ENCODE peak calls at places on chromosome 3, in seven cellular contexts. One of them, this sample, is unnamed.

GRCh38 chr3:172305552-172305951 is 142.7 kb downstream of the GHSR start:
- DNase-seq in psoas muscle: no peak
- DNase-seq in lower lobe of right lung: no peak
- DNase-seq in CD8-positive, alpha-beta memory T cell: no peak
- DNase-seq in dorsolateral prefrontal cortex: no peak
- DNase-seq in astrocyte: peak; percentile 76
- DNase-seq in neuronal stem cell: no peak
- DNase-seq in this sample: no peak

GRCh38 chr3:101567528-101568317 is 6.1 kb downstream of the TRMT10C start:
- DNase-seq in psoas muscle: no peak
- DNase-seq in lower lobe of right lung: no peak
- DNase-seq in CD8-positive, alpha-beta memory T cell: no peak
- DNase-seq in dorsolateral prefrontal cortex: no peak
- DNase-seq in astrocyte: peak; percentile 38
- DNase-seq in neuronal stem cell: no peak
- DNase-seq in this sample: no peak

GRCh38 chr3:47954562-47954961 is 61.7 kb downstream of the MAP4 start:
- DNase-seq in psoas muscle: no peak
- DNase-seq in lower lobe of right lung: no peak
- DNase-seq in CD8-positive, alpha-beta memory T cell: no peak
- DNase-seq in dorsolateral prefrontal cortex: no peak
- DNase-seq in astrocyte: peak; percentile 40
- DNase-seq in neuronal stem cell: no peak
- DNase-seq in this sample: no peak

GRCh38 chr3:184466413-184466960 is 86.6 kb downstream of the CHRD start:
- DNase-seq in psoas muscle: peak; percentile 34
- DNase-seq in lower lobe of right lung: no peak
- DNase-seq in CD8-positive, alpha-beta memory T cell: no peak
- DNase-seq in dorsolateral prefrontal cortex: no peak
- DNase-seq in astrocyte: peak; percentile 65
- DNase-seq in neuronal stem cell: no peak
- DNase-seq in this sample: no peak

GRCh38 chr3:177348974-177349373 is 151.7 kb upstream of the TBL1XR1 start:
- DNase-seq in psoas muscle: no peak
- DNase-seq in lower lobe of right lung: no peak
- DNase-seq in CD8-positive, alpha-beta memory T cell: no peak
- DNase-seq in dorsolateral prefrontal cortex: no peak
- DNase-seq in astrocyte: no peak
- DNase-seq in neuronal stem cell: no peak
- DNase-seq in this sample: no peak

GRCh38 chr3:177201707-177202397 is 4.6 kb upstream of the TBL1XR1 start:
- DNase-seq in psoas muscle: no peak
- DNase-seq in lower lobe of right lung: no peak
- DNase-seq in CD8-positive, alpha-beta memory T cell: peak; percentile 72
- DNase-seq in dorsolateral prefrontal cortex: no peak
- DNase-seq in astrocyte: no peak
- DNase-seq in neuronal stem cell: no peak
- DNase-seq in this sample: no peak

GRCh38 chr3:192090586-192090985 is 629.6 kb downstream of the PYDC2 start:
- DNase-seq in psoas muscle: no peak
- DNase-seq in lower lobe of right lung: no peak
- DNase-seq in CD8-positive, alpha-beta memory T cell: no peak
- DNase-seq in dorsolateral prefrontal cortex: no peak
- DNase-seq in astrocyte: no peak
- DNase-seq in neuronal stem cell: no peak
- DNase-seq in this sample: no peak

GRCh38 chr3:124383846-124384483 is 346.3 kb upstream of the UMPS start:
- DNase-seq in psoas muscle: no peak
- DNase-seq in lower lobe of right lung: no peak
- DNase-seq in CD8-positive, alpha-beta memory T cell: no peak
- DNase-seq in dorsolateral prefrontal cortex: no peak
- DNase-seq in astrocyte: no peak
- DNase-seq in neuronal stem cell: no peak
- DNase-seq in this sample: no peak

GRCh38 chr3:64158334-64158733 is 66.9 kb downstream of the PRICKLE2 start:
- DNase-seq in psoas muscle: no peak
- DNase-seq in lower lobe of right lung: no peak
- DNase-seq in CD8-positive, alpha-beta memory T cell: no peak
- DNase-seq in dorsolateral prefrontal cortex: no peak
- DNase-seq in astrocyte: no peak
- DNase-seq in neuronal stem cell: no peak
- DNase-seq in this sample: no peak

GRCh38 chr3:167304077-167304476 is 76.0 kb downstream of the ZBBX start:
- DNase-seq in psoas muscle: no peak
- DNase-seq in lower lobe of right lung: no peak
- DNase-seq in CD8-positive, alpha-beta memory T cell: no peak
- DNase-seq in dorsolateral prefrontal cortex: no peak
- DNase-seq in astrocyte: no peak
- DNase-seq in neuronal stem cell: no peak
- DNase-seq in this sample: no peak

GRCh38 chr3:12750658-12751071 is 8.4 kb downstream of the TMEM40 start:
- DNase-seq in psoas muscle: peak; percentile 32
- DNase-seq in lower lobe of right lung: no peak
- DNase-seq in CD8-positive, alpha-beta memory T cell: no peak
- DNase-seq in dorsolateral prefrontal cortex: no peak
- DNase-seq in astrocyte: peak; percentile 84
- DNase-seq in neuronal stem cell: no peak
- DNase-seq in this sample: no peak

GRCh38 chr3:185813205-185813604 is 11.6 kb downstream of the IGF2BP2 start:
- DNase-seq in psoas muscle: no peak
- DNase-seq in lower lobe of right lung: no peak
- DNase-seq in CD8-positive, alpha-beta memory T cell: no peak
- DNase-seq in dorsolateral prefrontal cortex: no peak
- DNase-seq in astrocyte: no peak
- DNase-seq in neuronal stem cell: no peak
- DNase-seq in this sample: no peak

GRCh38 chr3:122875547-122876127 is 80.8 kb downstream of the SLC49A4 start:
- DNase-seq in psoas muscle: no peak
- DNase-seq in lower lobe of right lung: no peak
- DNase-seq in CD8-positive, alpha-beta memory T cell: no peak
- DNase-seq in dorsolateral prefrontal cortex: no peak
- DNase-seq in astrocyte: no peak
- DNase-seq in neuronal stem cell: no peak
- DNase-seq in this sample: no peak

GRCh38 chr3:59300727-59301134 is 250.9 kb upstream of the CFAP20DC start:
- DNase-seq in psoas muscle: no peak
- DNase-seq in lower lobe of right lung: no peak
- DNase-seq in CD8-positive, alpha-beta memory T cell: no peak
- DNase-seq in dorsolateral prefrontal cortex: no peak
- DNase-seq in astrocyte: peak; percentile 20
- DNase-seq in neuronal stem cell: no peak
- DNase-seq in this sample: no peak

GRCh38 chr3:52892625-52893311 is 4.6 kb downstream of the STIMATE start:
- DNase-seq in psoas muscle: no peak
- DNase-seq in lower lobe of right lung: no peak
- DNase-seq in CD8-positive, alpha-beta memory T cell: peak; percentile 8
- DNase-seq in dorsolateral prefrontal cortex: no peak
- DNase-seq in astrocyte: no peak
- DNase-seq in neuronal stem cell: no peak
- DNase-seq in this sample: no peak

GRCh38 chr3:174820885-174821284 is 38.2 kb upstream of the NAALADL2 start:
- DNase-seq in psoas muscle: no peak
- DNase-seq in lower lobe of right lung: no peak
- DNase-seq in CD8-positive, alpha-beta memory T cell: no peak
- DNase-seq in dorsolateral prefrontal cortex: no peak
- DNase-seq in astrocyte: no peak
- DNase-seq in neuronal stem cell: no peak
- DNase-seq in this sample: no peak

GRCh38 chr3:127157181-127157828 is 35.6 kb upstream of the PRR23E start:
- DNase-seq in psoas muscle: no peak
- DNase-seq in lower lobe of right lung: no peak
- DNase-seq in CD8-positive, alpha-beta memory T cell: no peak
- DNase-seq in dorsolateral prefrontal cortex: no peak
- DNase-seq in astrocyte: no peak
- DNase-seq in neuronal stem cell: no peak
- DNase-seq in this sample: no peak

GRCh38 chr3:64441861-64442260 is 216.6 kb upstream of the PRICKLE2 start:
- DNase-seq in psoas muscle: no peak
- DNase-seq in lower lobe of right lung: no peak
- DNase-seq in CD8-positive, alpha-beta memory T cell: no peak
- DNase-seq in dorsolateral prefrontal cortex: no peak
- DNase-seq in astrocyte: no peak
- DNase-seq in neuronal stem cell: no peak
- DNase-seq in this sample: no peak

GRCh38 chr3:183188895-183189462 is 26.4 kb upstream of the LAMP3 start:
- DNase-seq in psoas muscle: peak; percentile 38
- DNase-seq in lower lobe of right lung: peak; percentile 64
- DNase-seq in CD8-positive, alpha-beta memory T cell: peak; percentile 17
- DNase-seq in dorsolateral prefrontal cortex: no peak
- DNase-seq in astrocyte: no peak
- DNase-seq in neuronal stem cell: peak; percentile 20
- DNase-seq in this sample: no peak

GRCh38 chr3:170426240-170426797 is 7.7 kb downstream of the CLDN11 start:
- DNase-seq in psoas muscle: no peak
- DNase-seq in lower lobe of right lung: no peak
- DNase-seq in CD8-positive, alpha-beta memory T cell: no peak
- DNase-seq in dorsolateral prefrontal cortex: no peak
- DNase-seq in astrocyte: peak; percentile 69
- DNase-seq in neuronal stem cell: no peak
- DNase-seq in this sample: no peak

GRCh38 chr3:133880886-133881455 is 14.7 kb downstream of the RAB6B start:
- DNase-seq in psoas muscle: no peak
- DNase-seq in lower lobe of right lung: no peak
- DNase-seq in CD8-positive, alpha-beta memory T cell: no peak
- DNase-seq in dorsolateral prefrontal cortex: no peak
- DNase-seq in astrocyte: no peak
- DNase-seq in neuronal stem cell: no peak
- DNase-seq in this sample: no peak

GRCh38 chr3:30728143-30728542 is 121.7 kb downstream of the TGFBR2 start:
- DNase-seq in psoas muscle: no peak
- DNase-seq in lower lobe of right lung: no peak
- DNase-seq in CD8-positive, alpha-beta memory T cell: no peak
- DNase-seq in dorsolateral prefrontal cortex: no peak
- DNase-seq in astrocyte: no peak
- DNase-seq in neuronal stem cell: no peak
- DNase-seq in this sample: no peak

GRCh38 chr3:189909139-189909538 is 211.6 kb downstream of the P3H2 start:
- DNase-seq in psoas muscle: no peak
- DNase-seq in lower lobe of right lung: no peak
- DNase-seq in CD8-positive, alpha-beta memory T cell: no peak
- DNase-seq in dorsolateral prefrontal cortex: no peak
- DNase-seq in astrocyte: no peak
- DNase-seq in neuronal stem cell: no peak
- DNase-seq in this sample: no peak

DNA sequence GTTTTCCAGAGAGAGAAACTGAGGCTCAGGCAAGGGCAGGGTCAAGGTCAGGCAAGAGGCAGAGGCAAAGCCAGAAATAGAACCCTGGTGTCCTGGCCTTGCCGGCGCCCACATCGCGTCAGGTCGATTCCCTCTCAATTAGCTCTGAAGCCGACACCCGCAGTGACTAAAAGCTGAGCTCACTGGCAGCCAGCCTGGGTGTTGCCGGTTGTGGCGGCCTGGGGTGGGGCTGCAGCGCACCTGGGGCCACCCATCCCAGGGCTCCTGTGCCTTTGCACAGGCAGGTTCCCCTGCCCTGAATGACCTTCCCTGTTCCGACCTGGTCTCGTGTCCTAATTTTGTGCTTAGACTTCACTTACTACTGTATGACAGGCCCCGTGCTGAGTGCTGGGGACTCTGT is 6.2 kb downstream of the SEMA3F start:
- DNase-seq in psoas muscle: no peak
- DNase-seq in lower lobe of right lung: no peak
- DNase-seq in CD8-positive, alpha-beta memory T cell: no peak
- DNase-seq in dorsolateral prefrontal cortex: no peak
- DNase-seq in astrocyte: no peak
- DNase-seq in neuronal stem cell: no peak
- DNase-seq in this sample: no peak
- H3K27me3 ChIP-seq in psoas muscle: no peaks in the 10 kb centered on the region
- H3K27me3 ChIP-seq in lower lobe of right lung: peaks cover 3% of the 10 kb centered on the region
- H3K27me3 ChIP-seq in CD8-positive, alpha-beta memory T cell: peaks cover 5% of the 10 kb centered on the region
- H3K27me3 ChIP-seq in dorsolateral prefrontal cortex: peaks cover 3% of the 10 kb centered on the region
- H3K27me3 ChIP-seq in astrocyte: no peaks in the 10 kb centered on the region
- H3K27me3 ChIP-seq in neuronal stem cell: peaks cover 70% of the 10 kb centered on the region
- H3K27me3 ChIP-seq in this sample: no peaks in the 10 kb centered on the region

GRCh38 chr3:8538223-8538622 is 36.6 kb downstream of the LMCD1 start:
- DNase-seq in psoas muscle: no peak
- DNase-seq in lower lobe of right lung: no peak
- DNase-seq in CD8-positive, alpha-beta memory T cell: no peak
- DNase-seq in dorsolateral prefrontal cortex: no peak
- DNase-seq in astrocyte: no peak
- DNase-seq in neuronal stem cell: no peak
- DNase-seq in this sample: no peak

GRCh38 chr3:8537440-8537839 is 35.8 kb downstream of the LMCD1 start:
- DNase-seq in psoas muscle: no peak
- DNase-seq in lower lobe of right lung: no peak
- DNase-seq in CD8-positive, alpha-beta memory T cell: no peak
- DNase-seq in dorsolateral prefrontal cortex: no peak
- DNase-seq in astrocyte: no peak
- DNase-seq in neuronal stem cell: no peak
- DNase-seq in this sample: no peak

GRCh38 chr3:8539419-8539818 is 37.8 kb downstream of the LMCD1 start:
- DNase-seq in psoas muscle: no peak
- DNase-seq in lower lobe of right lung: no peak
- DNase-seq in CD8-positive, alpha-beta memory T cell: no peak
- DNase-seq in dorsolateral prefrontal cortex: no peak
- DNase-seq in astrocyte: peak; percentile 78
- DNase-seq in neuronal stem cell: no peak
- DNase-seq in this sample: no peak

GRCh38 chr3:8540456-8540855 is 38.8 kb downstream of the LMCD1 start:
- DNase-seq in psoas muscle: no peak
- DNase-seq in lower lobe of right lung: no peak
- DNase-seq in CD8-positive, alpha-beta memory T cell: no peak
- DNase-seq in dorsolateral prefrontal cortex: no peak
- DNase-seq in astrocyte: no peak
- DNase-seq in neuronal stem cell: no peak
- DNase-seq in this sample: no peak

GRCh38 chr3:8538904-8539303 is 37.3 kb downstream of the LMCD1 start:
- DNase-seq in psoas muscle: no peak
- DNase-seq in lower lobe of right lung: no peak
- DNase-seq in CD8-positive, alpha-beta memory T cell: no peak
- DNase-seq in dorsolateral prefrontal cortex: no peak
- DNase-seq in astrocyte: peak; percentile 86
- DNase-seq in neuronal stem cell: no peak
- DNase-seq in this sample: no peak
- H3K27ac ChIP-seq in psoas muscle: peak overlapping the region; percentile 39
- H3K27ac ChIP-seq in lower lobe of right lung: no peak overlapping the region
- H3K27ac ChIP-seq in CD8-positive, alpha-beta memory T cell: no peak overlapping the region
- H3K27ac ChIP-seq in dorsolateral prefrontal cortex: no peak overlapping the region
- H3K27ac ChIP-seq in astrocyte: peak overlapping the region; percentile 91
- H3K27ac ChIP-seq in neuronal stem cell: no peak overlapping the region
- H3K27ac ChIP-seq in this sample: no peak overlapping the region

DNA sequence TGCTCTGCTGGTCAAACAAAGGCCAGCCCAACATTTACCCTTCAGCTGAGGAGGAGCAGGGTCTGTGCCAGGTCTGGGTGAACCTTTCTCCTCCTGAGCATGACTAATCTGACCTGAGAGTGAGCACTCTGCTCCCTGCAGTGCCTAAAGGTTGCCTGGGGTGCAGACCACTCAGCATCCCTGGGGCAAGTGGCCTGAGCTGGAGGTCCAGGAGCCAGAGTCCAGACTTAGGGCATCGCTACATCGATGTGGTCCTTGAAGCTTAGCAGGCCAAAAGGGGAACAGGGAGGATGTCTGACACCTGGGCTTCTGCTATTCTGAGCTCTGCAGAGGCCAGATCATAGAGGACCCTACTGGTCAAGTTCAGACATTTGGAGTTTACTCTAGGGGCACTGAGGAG is 119.1 kb downstream of the FAM43A start:
- DNase-seq in psoas muscle: no peak
- DNase-seq in lower lobe of right lung: no peak
- DNase-seq in CD8-positive, alpha-beta memory T cell: no peak
- DNase-seq in dorsolateral prefrontal cortex: no peak
- DNase-seq in astrocyte: no peak
- DNase-seq in neuronal stem cell: no peak
- DNase-seq in this sample: no peak
- H3K27me3 ChIP-seq in psoas muscle: no peaks in the 10 kb centered on the region
- H3K27me3 ChIP-seq in lower lobe of right lung: no peaks in the 10 kb centered on the region
- H3K27me3 ChIP-seq in CD8-positive, alpha-beta memory T cell: peaks cover 5% of the 10 kb centered on the region
- H3K27me3 ChIP-seq in dorsolateral prefrontal cortex: no peaks in the 10 kb centered on the region
- H3K27me3 ChIP-seq in astrocyte: peaks cover 45% of the 10 kb centered on the region
- H3K27me3 ChIP-seq in neuronal stem cell: peaks cover 51% of the 10 kb centered on the region
- H3K27me3 ChIP-seq in this sample: peaks cover 1% of the 10 kb centered on the region

GRCh38 chr3:188244395-188244861 is 90.5 kb downstream of the LPP start:
- DNase-seq in psoas muscle: no peak
- DNase-seq in lower lobe of right lung: no peak
- DNase-seq in CD8-positive, alpha-beta memory T cell: no peak
- DNase-seq in dorsolateral prefrontal cortex: no peak
- DNase-seq in astrocyte: peak; percentile 78
- DNase-seq in neuronal stem cell: no peak
- DNase-seq in this sample: no peak
- H3K27ac ChIP-seq in psoas muscle: no peak overlapping the region
- H3K27ac ChIP-seq in lower lobe of right lung: no peak overlapping the region
- H3K27ac ChIP-seq in CD8-positive, alpha-beta memory T cell: no peak overlapping the region
- H3K27ac ChIP-seq in dorsolateral prefrontal cortex: no peak overlapping the region
- H3K27ac ChIP-seq in astrocyte: peak overlapping the region; percentile 68
- H3K27ac ChIP-seq in neuronal stem cell: no peak overlapping the region
- H3K27ac ChIP-seq in this sample: no peak overlapping the region